ENCODE peak calls at places on chromosomes 1 and 21, in six cellular contexts. One of them, this sample, is unnamed.

GRCh38 chr1:85836736-85837135 is 128.5 kb upstream of the ZNHIT6 start:
- DNase-seq in ELR: no peak
- DNase-seq in left cardiac atrium: no peak
- DNase-seq in NCI-H2029 treated with DMSO at 0.1 percent for 48 hours: no peak
- DNase-seq in stimulated activated CD8-positive, alpha-beta memory T cell treated with anti-CD3 and anti-CD28 coated beads, Interleukin-12 subunit alpha, Interleukin-12 subunit beta, amount 100 ng/mL, for 4 hours: no peak
- DNase-seq in psoas muscle: no peak
- DNase-seq in this sample: no peak

GRCh38 chr1:157992031-157992568 is 1.3 kb upstream of the KIRREL1 start:
- DNase-seq in ELR: peak; percentile 72
- DNase-seq in NCI-H2029 treated with DMSO at 0.1 percent for 48 hours: peak; percentile 24
- DNase-seq in psoas muscle: peak; percentile 82
- DNase-seq in stimulated activated CD8-positive, alpha-beta memory T cell treated with anti-CD3 and anti-CD28 coated beads, Interleukin-12 subunit alpha, Interleukin-12 subunit beta, amount 100 ng/mL, for 4 hours: no peak
- DNase-seq in left cardiac atrium: peak; percentile 78
- DNase-seq in this sample: peak; percentile 20

GRCh38 chr1:11498956-11499824 is 20.2 kb downstream of the DISP3 start:
- DNase-seq in NCI-H2029 treated with DMSO at 0.1 percent for 48 hours: no peak
- DNase-seq in ELR: no peak
- DNase-seq in psoas muscle: no peak
- DNase-seq in stimulated activated CD8-positive, alpha-beta memory T cell treated with anti-CD3 and anti-CD28 coated beads, Interleukin-12 subunit alpha, Interleukin-12 subunit beta, amount 100 ng/mL, for 4 hours: no peak
- DNase-seq in left cardiac atrium: no peak
- DNase-seq in this sample: no peak

GRCh38 chr1:4263699-4264098 is 363.6 kb upstream of the C1orf174 start:
- DNase-seq in psoas muscle: no peak
- DNase-seq in ELR: no peak
- DNase-seq in stimulated activated CD8-positive, alpha-beta memory T cell treated with anti-CD3 and anti-CD28 coated beads, Interleukin-12 subunit alpha, Interleukin-12 subunit beta, amount 100 ng/mL, for 4 hours: no peak
- DNase-seq in NCI-H2029 treated with DMSO at 0.1 percent for 48 hours: no peak
- DNase-seq in left cardiac atrium: no peak
- DNase-seq in this sample: no peak

GRCh38 chr1:209613351-209614150 is 30.0 kb downstream of the CAMK1G start:
- DNase-seq in stimulated activated CD8-positive, alpha-beta memory T cell treated with anti-CD3 and anti-CD28 coated beads, Interleukin-12 subunit alpha, Interleukin-12 subunit beta, amount 100 ng/mL, for 4 hours: no peak
- DNase-seq in NCI-H2029 treated with DMSO at 0.1 percent for 48 hours: no peak
- DNase-seq in ELR: no peak
- DNase-seq in psoas muscle: no peak
- DNase-seq in left cardiac atrium: no peak
- DNase-seq in this sample: no peak

GRCh38 chr1:66207484-66207883 is 326.5 kb upstream of the SGIP1 start:
- DNase-seq in psoas muscle: no peak
- DNase-seq in stimulated activated CD8-positive, alpha-beta memory T cell treated with anti-CD3 and anti-CD28 coated beads, Interleukin-12 subunit alpha, Interleukin-12 subunit beta, amount 100 ng/mL, for 4 hours: no peak
- DNase-seq in ELR: peak; percentile 72
- DNase-seq in left cardiac atrium: no peak
- DNase-seq in NCI-H2029 treated with DMSO at 0.1 percent for 48 hours: no peak
- DNase-seq in this sample: no peak

GRCh38 chr1:203669739-203670138 is 43.1 kb downstream of the ATP2B4 start:
- DNase-seq in NCI-H2029 treated with DMSO at 0.1 percent for 48 hours: no peak
- DNase-seq in ELR: peak; percentile 84
- DNase-seq in stimulated activated CD8-positive, alpha-beta memory T cell treated with anti-CD3 and anti-CD28 coated beads, Interleukin-12 subunit alpha, Interleukin-12 subunit beta, amount 100 ng/mL, for 4 hours: no peak
- DNase-seq in psoas muscle: no peak
- DNase-seq in left cardiac atrium: no peak
- DNase-seq in this sample: no peak

GRCh38 chr1:12049625-12050024 is 13.5 kb upstream of the TNFRSF8 start:
- DNase-seq in ELR: no peak
- DNase-seq in NCI-H2029 treated with DMSO at 0.1 percent for 48 hours: no peak
- DNase-seq in psoas muscle: no peak
- DNase-seq in stimulated activated CD8-positive, alpha-beta memory T cell treated with anti-CD3 and anti-CD28 coated beads, Interleukin-12 subunit alpha, Interleukin-12 subunit beta, amount 100 ng/mL, for 4 hours: no peak
- DNase-seq in left cardiac atrium: no peak
- DNase-seq in this sample: no peak

GRCh38 chr1:201845331-201846083 is 16.6 kb downstream of the IPO9 start:
- DNase-seq in stimulated activated CD8-positive, alpha-beta memory T cell treated with anti-CD3 and anti-CD28 coated beads, Interleukin-12 subunit alpha, Interleukin-12 subunit beta, amount 100 ng/mL, for 4 hours: no peak
- DNase-seq in ELR: peak; percentile 88
- DNase-seq in psoas muscle: no peak
- DNase-seq in NCI-H2029 treated with DMSO at 0.1 percent for 48 hours: no peak
- DNase-seq in left cardiac atrium: no peak
- DNase-seq in this sample: no peak

GRCh38 chr1:150165622-150166612 is 16.2 kb downstream of the PLEKHO1 start:
- DNase-seq in NCI-H2029 treated with DMSO at 0.1 percent for 48 hours: peak; percentile 19
- DNase-seq in stimulated activated CD8-positive, alpha-beta memory T cell treated with anti-CD3 and anti-CD28 coated beads, Interleukin-12 subunit alpha, Interleukin-12 subunit beta, amount 100 ng/mL, for 4 hours: peak; percentile 16
- DNase-seq in ELR: peak; percentile 66
- DNase-seq in left cardiac atrium: no peak
- DNase-seq in psoas muscle: no peak
- DNase-seq in this sample: no peak

GRCh38 chr21:36163780-36164426 is 7.3 kb downstream of the DOP1B start:
- DNase-seq in NCI-H2029 treated with DMSO at 0.1 percent for 48 hours: peak; percentile 72
- DNase-seq in ELR: no peak
- DNase-seq in psoas muscle: no peak
- DNase-seq in stimulated activated CD8-positive, alpha-beta memory T cell treated with anti-CD3 and anti-CD28 coated beads, Interleukin-12 subunit alpha, Interleukin-12 subunit beta, amount 100 ng/mL, for 4 hours: no peak
- DNase-seq in left cardiac atrium: no peak
- DNase-seq in this sample: no peak

GRCh38 chr1:98323396-98323795 is 338.1 kb upstream of the SNX7 start:
- DNase-seq in ELR: peak; percentile 92
- DNase-seq in psoas muscle: no peak
- DNase-seq in NCI-H2029 treated with DMSO at 0.1 percent for 48 hours: no peak
- DNase-seq in stimulated activated CD8-positive, alpha-beta memory T cell treated with anti-CD3 and anti-CD28 coated beads, Interleukin-12 subunit alpha, Interleukin-12 subunit beta, amount 100 ng/mL, for 4 hours: no peak
- DNase-seq in left cardiac atrium: no peak
- DNase-seq in this sample: no peak

GRCh38 chr1:22832414-22832786 is 121.8 kb downstream of the EPHB2 start:
- DNase-seq in NCI-H2029 treated with DMSO at 0.1 percent for 48 hours: no peak
- DNase-seq in ELR: peak; percentile 92
- DNase-seq in psoas muscle: no peak
- DNase-seq in left cardiac atrium: no peak
- DNase-seq in stimulated activated CD8-positive, alpha-beta memory T cell treated with anti-CD3 and anti-CD28 coated beads, Interleukin-12 subunit alpha, Interleukin-12 subunit beta, amount 100 ng/mL, for 4 hours: no peak
- DNase-seq in this sample: no peak

GRCh38 chr1:202161151-202162048 is 998 bp upstream of the PTPN7 start:
- DNase-seq in psoas muscle: no peak
- DNase-seq in stimulated activated CD8-positive, alpha-beta memory T cell treated with anti-CD3 and anti-CD28 coated beads, Interleukin-12 subunit alpha, Interleukin-12 subunit beta, amount 100 ng/mL, for 4 hours: no peak
- DNase-seq in left cardiac atrium: no peak
- DNase-seq in ELR: no peak
- DNase-seq in NCI-H2029 treated with DMSO at 0.1 percent for 48 hours: no peak
- DNase-seq in this sample: no peak

GRCh38 chr1:66546045-66546810 is 12.3 kb downstream of the SGIP1 start:
- DNase-seq in left cardiac atrium: no peak
- DNase-seq in stimulated activated CD8-positive, alpha-beta memory T cell treated with anti-CD3 and anti-CD28 coated beads, Interleukin-12 subunit alpha, Interleukin-12 subunit beta, amount 100 ng/mL, for 4 hours: no peak
- DNase-seq in NCI-H2029 treated with DMSO at 0.1 percent for 48 hours: no peak
- DNase-seq in psoas muscle: no peak
- DNase-seq in ELR: no peak
- DNase-seq in this sample: no peak

GRCh38 chr1:52814465-52814864 is 28.1 kb upstream of the ZYG11A start:
- DNase-seq in left cardiac atrium: no peak
- DNase-seq in stimulated activated CD8-positive, alpha-beta memory T cell treated with anti-CD3 and anti-CD28 coated beads, Interleukin-12 subunit alpha, Interleukin-12 subunit beta, amount 100 ng/mL, for 4 hours: no peak
- DNase-seq in NCI-H2029 treated with DMSO at 0.1 percent for 48 hours: no peak
- DNase-seq in psoas muscle: no peak
- DNase-seq in ELR: peak; percentile 36
- DNase-seq in this sample: no peak